ENCODE peak calls at places on chromosomes 3 and 15, in seven cellular contexts. H is foreskin fibroblast; S is type B pancreatic cell; P is stimulated activated CD4-positive, alpha-beta T cell treated with anti-CD3 and anti-CD28 coated beads, Interleukin-1b, Interleukin-23, amount 100 ng/mL, for 24 hours; D is activated T-cell treated with anti-CD3 and anti-CD28 coated beads for 1 hour; C is AG08396; Z is GM20000. U is an unnamed sample.

GRCh38 chr3:120506076-120506827 is 55.5 kb upstream of the FSTL1 start:
- DNase-seq in H (peak), S (no peak), P (no peak), D (no peak), C (no peak), Z (no peak), U (no peak)

GRCh38 chr3:65545429-65545828 is 493.3 kb downstream of the MAGI1 start:
- DNase-seq in H (peak), S (no peak), P (no peak), D (no peak), C (peak), Z (no peak), U (no peak)

GRCh38 chr15:35040339-35041255 is 44.5 kb downstream of the NANOGP8 start:
- DNase-seq in H (no peak), S (no peak), P (no peak), D (no peak), C (no peak), Z (no peak), U (no peak)

GRCh38 chr3:115246621-115247020 is 99.5 kb upstream of the ZBTB20 start:
- DNase-seq in H (peak), S (no peak), P (no peak), D (no peak), C (no peak), Z (no peak), U (no peak)

GRCh38 chr3:70982700-70983140 is 600.8 kb downstream of the FOXP1 start:
- DNase-seq in H (peak), S (peak), P (no peak), D (no peak), C (peak), Z (peak), U (peak)

GRCh38 chr15:70152070-70152480 is 54.4 kb upstream of the TLE3 start:
- DNase-seq in H (no peak), S (no peak), P (no peak), D (no peak), C (no peak), Z (no peak), U (peak)

GRCh38 chr3:146544013-146544928 is at the start of gene PLSCR1:
- DNase-seq in H (peak), S (peak), P (peak), D (peak), C (peak), Z (peak), U (peak)

GRCh38 chr3:133054572-133054971 is 16.4 kb downstream of the TMEM108 start:
- DNase-seq in H (no peak), S (no peak), P (no peak), D (no peak), C (no peak), Z (no peak), U (no peak)

GRCh38 chr3:105228696-105229095 is 138.0 kb upstream of the ALCAM start:
- DNase-seq in H (no peak), S (no peak), P (no peak), D (no peak), C (no peak), Z (no peak), U (no peak)

GRCh38 chr15:83057002-83057401 is 10.1 kb downstream of the BTBD1 start:
- DNase-seq in H (no peak), S (no peak), P (no peak), D (no peak), C (no peak), Z (no peak), U (no peak)

GRCh38 chr15:66798426-66799061 is 96.5 kb downstream of the SMAD6 start:
- DNase-seq in H (peak), S (no peak), P (no peak), D (no peak), C (no peak), Z (no peak), U (no peak)

GRCh38 chr15:89442671-89443307 is 53.6 kb downstream of the RHCG start:
- DNase-seq in H (peak), S (no peak), P (peak), D (peak), C (peak), Z (peak), U (no peak)

GRCh38 chr15:51726302-51727073 is 11.0 kb downstream of the LYSMD2 start:
- DNase-seq in H (peak), S (no peak), P (no peak), D (peak), C (peak), Z (peak), U (peak)

GRCh38 chr3:56753206-56753605 is 48.5 kb downstream of the ARHGEF3 start:
- DNase-seq in H (peak), S (no peak), P (no peak), D (no peak), C (no peak), Z (peak), U (no peak)

GRCh38 chr3:105119801-105120340 is 246.8 kb upstream of the ALCAM start:
- DNase-seq in H (peak), S (no peak), P (no peak), D (no peak), C (no peak), Z (no peak), U (no peak)

GRCh38 chr15:39595621-39596221 is 14.8 kb downstream of the THBS1 start:
- DNase-seq in H (peak), S (no peak), P (no peak), D (no peak), C (no peak), Z (no peak), U (no peak)

GRCh38 chr15:87609909-87610308 is 646.6 kb downstream of the NTRK3 start:
- DNase-seq in H (no peak), S (no peak), P (no peak), D (no peak), C (no peak), Z (no peak), U (no peak)

GRCh38 chr15:61474796-61475195 is 245.7 kb upstream of the RORA start:
- DNase-seq in H (peak), S (no peak), P (no peak), D (no peak), C (no peak), Z (no peak), U (no peak)

U was measured in H4.